ENCODE peak calls at places on chromosomes 2 and 18, in nine cellular contexts. X, J, W, H, E, R, G, Y and M are unnamed samples.

GRCh38 chr2:1638281-1638860 is 105.9 kb downstream of the PXDN start:
- DNase-seq in G (no peak), E (no peak), X (peak), R (no peak), Y (peak), W (no peak), J (no peak), H (no peak), M (no peak)

GRCh38 chr2:73107211-73107926 is 5.4 kb downstream of the RAB11FIP5 start:
- DNase-seq in E (no peak), G (no peak), J (peak), Y (peak), R (no peak), W (no peak), X (peak), H (no peak), M (peak)

GRCh38 chr2:38106420-38107182 is 30.6 kb upstream of the CYP1B1 start:
- DNase-seq in H (peak), Y (no peak), E (no peak), R (no peak), G (no peak), W (no peak), J (no peak), X (peak), M (peak)

GRCh38 chr18:48019557-48019956 is 89.1 kb upstream of the SMAD2 start:
- DNase-seq in G (no peak), J (peak), R (no peak), W (no peak), E (no peak), Y (no peak), X (no peak), H (no peak), M (no peak)

GRCh38 chr2:226721541-226721940 is 78.1 kb downstream of the IRS1 start:
- DNase-seq in X (no peak), H (no peak), J (no peak), G (no peak), Y (peak), W (peak), R (peak), E (no peak), M (no peak)

GRCh38 chr2:3387644-3388411 is 8.3 kb downstream of the TRAPPC12 start:
- DNase-seq in X (no peak), G (no peak), E (no peak), R (no peak), J (no peak), W (no peak), H (no peak), Y (no peak), M (no peak)

GRCh38 chr2:112869258-112869842 is 32.8 kb upstream of the IL1B start:
- DNase-seq in H (peak), X (peak), Y (peak), W (peak), R (no peak), G (peak), J (peak), E (no peak), M (peak)

GRCh38 chr2:2698182-2699116 is 367.4 kb upstream of the MYT1L start:
- DNase-seq in J (peak), G (no peak), R (peak), Y (no peak), X (no peak), H (no peak), E (no peak), W (peak), M (no peak)

GRCh38 chr2:5544205-5544786 is 147.9 kb upstream of the SOX11 start:
- DNase-seq in W (no peak), E (no peak), J (no peak), X (no peak), R (no peak), Y (no peak), H (no peak), G (no peak), M (no peak)

GRCh38 chr2:149160701-149161217 is 122.3 kb downstream of the LYPD6B start:
- DNase-seq in X (no peak), E (no peak), W (peak), Y (no peak), J (no peak), R (no peak), H (no peak), G (peak), M (no peak)

GRCh38 chr2:68287580-68288441 is 31.9 kb downstream of the CNRIP1 start:
- DNase-seq in X (peak), Y (no peak), W (no peak), E (no peak), H (no peak), R (no peak), J (no peak), G (no peak), M (peak)

GRCh38 chr2:228401065-228401912 is 219.8 kb upstream of the SPHKAP start:
- DNase-seq in Y (no peak), E (no peak), H (no peak), R (no peak), W (no peak), X (peak), J (no peak), G (no peak), M (no peak)

GRCh38 chr2:241724259-241724974 is 10.0 kb upstream of the D2HGDH start:
- DNase-seq in E (no peak), H (no peak), Y (no peak), G (no peak), J (no peak), R (no peak), W (no peak), X (no peak), M (peak)

GRCh38 chr2:60303685-60304084 is 249.8 kb downstream of the BCL11A start:
- DNase-seq in W (no peak), E (no peak), G (no peak), R (no peak), Y (no peak), X (no peak), J (no peak), H (no peak), M (no peak)

GRCh38 chr2:30305235-30305634 is 73.9 kb downstream of the LBH start:
- DNase-seq in H (peak), W (no peak), G (no peak), X (peak), R (no peak), Y (no peak), J (no peak), E (no peak), M (no peak)